ENCODE peak calls at places on chromosomes 11 and 22, in eight cellular contexts. P, G, N, X, M, Q, A and T are unnamed samples.

GRCh38 chr11:20604295-20604803 is 4.9 kb downstream of the SLC6A5 start:
- DNase-seq in Q (no peak), N (no peak), M (no peak), X (no peak), A (no peak), G (no peak), P (no peak), T (no peak)

GRCh38 chr22:20867179-20868099 is 8.6 kb downstream of the SNAP29 start:
- DNase-seq in Q (no peak), M (no peak), A (no peak), P (peak; percentile 51), X (no peak), G (no peak), N (no peak), T (no peak)

GRCh38 chr11:17459211-17459610 is 17.4 kb downstream of the ABCC8 start:
- DNase-seq in P (no peak), G (no peak), A (no peak), X (no peak), M (no peak), Q (no peak), N (no peak), T (no peak)

GRCh38 chr11:4178813-4179662 is 84.4 kb downstream of the RRM1 start:
- DNase-seq in G (no peak), Q (no peak), A (no peak), P (no peak), N (no peak), M (no peak), X (no peak), T (no peak)

GRCh38 chr11:34926101-34926830 is 9.8 kb downstream of the PDHX start:
- DNase-seq in N (no peak), M (peak; percentile 9), Q (peak; percentile 8), X (peak; percentile 18), A (peak; percentile 48), P (no peak), G (peak; percentile 41), T (peak; percentile 13)

GRCh38 chr22:31313366-31314147 is 21.3 kb upstream of the PIK3IP1 start:
- DNase-seq in G (peak; percentile 47), M (peak; percentile 77), A (peak; percentile 61), Q (peak; percentile 82), X (peak; percentile 69), P (peak; percentile 85), N (peak; percentile 35), T (peak; percentile 77)

GRCh38 chr11:34623463-34623862 is 2.6 kb downstream of the EHF start:
- DNase-seq in M (no peak), A (no peak), N (no peak), Q (no peak), P (no peak), X (no peak), G (no peak), T (no peak)

GRCh38 chr22:35314161-35314942 is 14.7 kb downstream of the TOM1 start:
- DNase-seq in X (no peak), A (no peak), G (no peak), Q (no peak), N (no peak), M (no peak), P (peak; percentile 65), T (no peak)

GRCh38 chr11:96324912-96325311 is 18.1 kb downstream of the MAML2 start:
- DNase-seq in N (no peak), P (no peak), M (no peak), X (no peak), A (peak; percentile 94), G (no peak), Q (no peak), T (no peak)